ENCODE peak calls at places on chromosomes 12 and 14, in ten cellular contexts. E is fibroblast of the aortic adventitia; R is hepatocyte; U is CD4-positive, alpha-beta T cell; A is WERI-Rb-1; B is fibroblast of mammary gland; F is AG09309; N is progenitor cell of endocrine pancreas; J is heart right ventricle; M is astrocyte of the spinal cord. Q is an unnamed sample.

GRCh38 chr12:121992059-121992879 is 29.4 kb upstream of the BCL7A start:
- DNase-seq in E (peak), R (peak), U (peak), A (no peak), B (peak), F (peak), N (no peak), J (no peak), M (peak), Q (no peak)

GRCh38 chr12:19546027-19546426 is 106.7 kb downstream of the AEBP2 start:
- DNase-seq in E (peak), R (no peak), U (no peak), A (no peak), B (peak), F (peak), N (no peak), J (no peak), M (no peak), Q (no peak)

GRCh38 chr14:23482814-23483128 is 13.3 kb downstream of the NGDN start:
- DNase-seq in E (no peak), R (no peak), U (no peak), A (no peak), B (no peak), F (no peak), N (no peak), J (no peak), M (no peak), Q (no peak)

GRCh38 chr14:69643430-69644200 is 32.2 kb downstream of the SUSD6 start:
- DNase-seq in E (peak), R (peak), U (peak), A (no peak), B (peak), F (no peak), N (no peak), J (no peak), M (peak), Q (no peak)

GRCh38 chr12:107490000-107490399 is 195.6 kb upstream of the PWP1 start:
- DNase-seq in E (no peak), R (no peak), U (no peak), A (peak), B (no peak), F (no peak), N (no peak), J (no peak), M (no peak), Q (no peak)

GRCh38 chr12:107759410-107759809 is 1.5 kb downstream of the PRDM4 start:
- DNase-seq in E (peak), R (peak), U (no peak), A (no peak), B (peak), F (peak), N (no peak), J (no peak), M (peak), Q (no peak)

GRCh38 chr14:79280400-79280670 is 931.0 kb downstream of the DIO2 start:
- DNase-seq in E (no peak), R (no peak), U (no peak), A (no peak), B (no peak), F (no peak), N (no peak), J (no peak), M (no peak), Q (no peak)

GRCh38 chr14:69547701-69548348 is 26.8 kb downstream of the CCDC177 start:
- DNase-seq in E (no peak), R (peak), U (no peak), A (no peak), B (peak), F (no peak), N (peak), J (no peak), M (peak), Q (no peak)

GRCh38 chr12:118714051-118714460 is 267.3 kb upstream of the SRRM4 start:
- DNase-seq in E (no peak), R (peak), U (no peak), A (peak), B (no peak), F (no peak), N (peak), J (no peak), M (no peak), Q (no peak)
- TF ChIP-seq CTCF in E (no peak), R (peak), U (no peak), A (peak), B (peak), F (no peak), N (peak), J (peak), M (no peak), Q (peak)

DNA sequence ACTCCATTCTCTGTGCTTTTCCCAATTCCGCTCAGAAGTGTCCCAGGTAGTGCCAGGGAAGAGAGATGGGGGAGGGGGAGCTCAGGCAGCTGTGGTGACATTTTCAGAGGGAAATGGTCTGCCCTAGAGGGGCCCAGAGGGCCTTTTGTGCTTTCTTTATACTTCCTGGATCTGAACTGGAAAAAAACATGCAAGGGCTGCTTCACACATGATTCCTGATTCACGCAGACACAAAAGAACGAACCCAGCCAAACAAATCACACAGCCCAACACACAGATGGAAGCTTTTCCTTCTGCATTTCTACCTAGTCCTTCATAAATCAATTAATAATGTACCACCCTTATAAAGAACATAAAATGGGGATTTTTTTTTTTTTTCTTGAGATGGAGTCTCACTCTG is 26.5 kb downstream of the GPR68 start:
- DNase-seq in E (no peak), R (no peak), U (no peak), A (no peak), B (no peak), F (no peak), N (no peak), J (no peak), M (no peak), Q (no peak)
- TF ChIP-seq CTCF in E (no peak), R (no peak), U (no peak), A (no peak), B (no peak), F (no peak), N (no peak), J (no peak), M (no peak), Q (no peak)

GRCh38 chr12:13135336-13136178 is 32.1 kb upstream of the GSG1 start:
- DNase-seq in E (peak), R (peak), U (no peak), A (no peak), B (peak), F (peak), N (no peak), J (no peak), M (peak), Q (peak)
- TF ChIP-seq CTCF in E (peak), R (no peak), U (no peak), A (no peak), B (peak), F (peak), N (no peak), J (no peak), M (peak), Q (peak)

GRCh38 chr12:109482491-109482890 is 5.1 kb downstream of the UBE3B start:
- DNase-seq in E (no peak), R (no peak), U (no peak), A (no peak), B (no peak), F (no peak), N (no peak), J (no peak), M (no peak), Q (no peak)

GRCh38 chr12:109481863-109482262 is 4.4 kb downstream of the UBE3B start:
- DNase-seq in E (no peak), R (no peak), U (no peak), A (no peak), B (no peak), F (no peak), N (no peak), J (no peak), M (no peak), Q (no peak)

GRCh38 chr12:109485201-109485600 is 7.8 kb downstream of the UBE3B start:
- DNase-seq in E (no peak), R (no peak), U (no peak), A (no peak), B (no peak), F (no peak), N (no peak), J (no peak), M (no peak), Q (no peak)

GRCh38 chr12:109482894-109483293 is 5.5 kb downstream of the UBE3B start:
- DNase-seq in E (no peak), R (no peak), U (no peak), A (no peak), B (no peak), F (no peak), N (no peak), J (no peak), M (no peak), Q (no peak)

DNA sequence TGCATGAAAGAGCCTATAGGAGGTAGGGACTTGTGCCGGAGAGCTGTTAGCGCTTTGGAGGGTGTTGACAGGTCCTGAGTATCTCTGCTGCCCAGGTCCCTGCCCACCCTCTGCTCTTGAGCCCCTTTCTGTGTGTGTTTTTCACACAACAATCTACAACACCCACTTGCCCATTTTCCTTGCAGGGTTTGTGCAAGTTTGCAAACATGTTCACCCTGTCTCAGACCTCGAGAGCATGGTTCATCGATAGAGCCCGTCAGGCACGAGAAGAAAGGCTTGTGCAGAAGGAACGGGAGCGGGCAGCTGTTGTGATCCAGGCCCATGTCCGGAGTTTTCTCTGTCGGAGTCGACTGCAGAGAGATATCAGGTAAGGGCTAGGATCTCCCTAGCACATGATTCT is 5.9 kb downstream of the UBE3B start:
- DNase-seq in E (no peak), R (no peak), U (no peak), A (no peak), B (no peak), F (no peak), N (no peak), J (no peak), M (no peak), Q (no peak)
- TF ChIP-seq CTCF in E (no peak), R (no peak), U (no peak), A (no peak), B (no peak), F (no peak), N (no peak), J (no peak), M (no peak), Q (no peak)

Q was measured in chondrocyte.